ENCODE peak calls at places on chromosomes 11 and 22, in six cellular contexts. Z is A549, W is K562, C is HepG2, T is GM12878, E is IMR-90. K is an unnamed sample.

GRCh38 chr11:2538951-2539735 is 94.3 kb downstream of the KCNQ1 start:
- DNase-seq in Z (no peak), W (no peak), C (no peak), T (no peak), E (no peak), K (no peak)

GRCh38 chr11:9533736-9534473 is 39.6 kb upstream of the WEE1 start:
- DNase-seq in Z (no peak), W (no peak), C (no peak), T (no peak), E (no peak), K (no peak)

GRCh38 chr22:46514592-46515207 is 22.7 kb downstream of the CELSR1 start:
- DNase-seq in Z (peak), W (no peak), C (no peak), T (no peak), E (peak), K (no peak)

GRCh38 chr22:49751968-49752597 is 75.6 kb downstream of the BRD1 start:
- DNase-seq in Z (no peak), W (peak), C (no peak), T (no peak), E (no peak), K (no peak)

GRCh38 chr22:46076651-46077339 is 73.5 kb upstream of the PPARA start:
- DNase-seq in Z (no peak), W (no peak), C (no peak), T (no peak), E (peak), K (no peak)

GRCh38 chr22:37154925-37155712 is 5.4 kb upstream of the IL2RB start:
- DNase-seq in Z (no peak), W (no peak), C (no peak), T (no peak), E (no peak), K (no peak)

GRCh38 chr11:66936326-66936725 is 21.9 kb downstream of the PC start:
- DNase-seq in Z (no peak), W (no peak), C (peak), T (no peak), E (peak), K (no peak)

GRCh38 chr11:71934213-71934612 is 5.4 kb downstream of the RNF121 start:
- DNase-seq in Z (no peak), W (no peak), C (no peak), T (no peak), E (no peak), K (no peak)

GRCh38 chr11:85723088-85723487 is 37.1 kb upstream of the CCDC89 start:
- DNase-seq in Z (no peak), W (no peak), C (no peak), T (no peak), E (no peak), K (no peak)

GRCh38 chr11:57484141-57484710 is 23.9 kb downstream of the RTN4RL2 start:
- DNase-seq in Z (no peak), W (no peak), C (no peak), T (no peak), E (no peak), K (no peak)

GRCh38 chr11:125701858-125702621 is 21.4 kb upstream of the ACRV1 start:
- DNase-seq in Z (no peak), W (no peak), C (no peak), T (no peak), E (no peak), K (no peak)

GRCh38 chr11:126591966-126592489 is 236.5 kb downstream of the ST3GAL4 start:
- DNase-seq in Z (no peak), W (no peak), C (no peak), T (no peak), E (no peak), K (no peak)

GRCh38 chr22:24107668-24108067 is 73.6 kb upstream of the SUSD2 start:
- DNase-seq in Z (no peak), W (no peak), C (no peak), T (no peak), E (peak), K (no peak)

GRCh38 chr22:49522582-49523373 is 304.9 kb downstream of the BRD1 start:
- DNase-seq in Z (no peak), W (no peak), C (no peak), T (no peak), E (no peak), K (no peak)

GRCh38 chr22:20937031-20937793 is 20.0 kb downstream of the CRKL start:
- DNase-seq in Z (no peak), W (peak), C (no peak), T (no peak), E (no peak), K (no peak)

GRCh38 chr11:63761870-63762661 is 6.5 kb downstream of the ZFTA start:
- DNase-seq in Z (no peak), W (no peak), C (no peak), T (no peak), E (no peak), K (no peak)

GRCh38 chr11:84993386-84993785 is 633.8 kb downstream of the DLG2 start:
- DNase-seq in Z (no peak), W (no peak), C (peak), T (no peak), E (no peak), K (no peak)

GRCh38 chr11:102111011-102111786 is 952 bp downstream of the YAP1 start:
- DNase-seq in Z (peak), W (no peak), C (peak), T (no peak), E (peak), K (peak)

GRCh38 chr11:72975778-72976520 is 161.7 kb downstream of the ATG16L2 start:
- DNase-seq in Z (no peak), W (no peak), C (peak), T (no peak), E (peak), K (no peak)

GRCh38 chr11:1640076-1640946 is 10.7 kb downstream of the KRTAP5-5 start:
- DNase-seq in Z (peak), W (peak), C (peak), T (no peak), E (no peak), K (peak)

GRCh38 chr11:15696069-15696468 is 581.3 kb downstream of the INSC start:
- DNase-seq in Z (no peak), W (no peak), C (no peak), T (no peak), E (no peak), K (no peak)

GRCh38 chr11:409008-409599 is 5.7 kb downstream of the SIGIRR start:
- DNase-seq in Z (no peak), W (no peak), C (no peak), T (no peak), E (no peak), K (no peak)

GRCh38 chr11:63999349-64000025 is 13.2 kb downstream of the OTUB1 start:
- DNase-seq in Z (no peak), W (peak), C (no peak), T (no peak), E (no peak), K (no peak)

GRCh38 chr22:50507421-50507990 is at the start of gene LMF2:
- DNase-seq in Z (peak), W (peak), C (peak), T (no peak), E (no peak), K (peak)

GRCh38 chr11:117969160-117969991 is 16.8 kb upstream of the IL10RA start:
- DNase-seq in Z (no peak), W (no peak), C (no peak), T (no peak), E (no peak), K (no peak)

GRCh38 chr11:62398011-62398994 is 20.5 kb upstream of the SCGB1A1 start:
- DNase-seq in Z (peak), W (peak), C (peak), T (no peak), E (peak), K (peak)

GRCh38 chr11:62539238-62539925 is 7.2 kb downstream of the AHNAK start:
- DNase-seq in Z (peak), W (peak), C (no peak), T (no peak), E (peak), K (no peak)

GRCh38 chr11:95599959-95600586 is 189.5 kb downstream of the FAM76B start:
- DNase-seq in Z (no peak), W (no peak), C (no peak), T (no peak), E (no peak), K (no peak)

GRCh38 chr22:45608763-45609180 is 62.9 kb upstream of the ATXN10 start:
- DNase-seq in Z (no peak), W (no peak), C (no peak), T (no peak), E (peak), K (no peak)

GRCh38 chr11:64484308-64485061 is 106.5 kb upstream of the SLC22A12 start:
- DNase-seq in Z (no peak), W (no peak), C (no peak), T (no peak), E (no peak), K (no peak)

GRCh38 chr11:63535734-63536133 is 874 bp upstream of the PLAAT4 start:
- DNase-seq in Z (no peak), W (peak), C (no peak), T (no peak), E (no peak), K (no peak)

GRCh38 chr22:49768961-49769690 is 58.5 kb downstream of the BRD1 start:
- DNase-seq in Z (no peak), W (no peak), C (no peak), T (no peak), E (peak), K (no peak)

GRCh38 chr22:22377335-22377734 is 131.2 kb downstream of the ZNF280B start:
- DNase-seq in Z (no peak), W (no peak), C (no peak), T (no peak), E (no peak), K (no peak)

GRCh38 chr11:123354371-123354770 is 75.7 kb upstream of the GRAMD1B start:
- DNase-seq in Z (no peak), W (no peak), C (no peak), T (no peak), E (no peak), K (no peak)

GRCh38 chr22:44068422-44069191 is 44.5 kb downstream of the PARVB start:
- DNase-seq in Z (no peak), W (peak), C (no peak), T (peak), E (no peak), K (no peak)

GRCh38 chr11:75896843-75897419 is 81.9 kb downstream of the UVRAG start:
- DNase-seq in Z (peak), W (peak), C (peak), T (no peak), E (peak), K (peak)

GRCh38 chr11:59182457-59183151 is 10.7 kb downstream of the DTX4 start:
- DNase-seq in Z (no peak), W (peak), C (peak), T (no peak), E (no peak), K (no peak)

GRCh38 chr11:46305295-46305694 is 27.8 kb downstream of the CREB3L1 start:
- DNase-seq in Z (no peak), W (no peak), C (peak), T (no peak), E (peak), K (no peak)

GRCh38 chr11:8631395-8632110 is 37.5 kb upstream of the STK33 start:
- DNase-seq in Z (no peak), W (no peak), C (no peak), T (no peak), E (peak), K (no peak)

GRCh38 chr11:133966924-133967598 is 10.3 kb upstream of the IGSF9B start:
- DNase-seq in Z (peak), W (peak), C (no peak), T (no peak), E (no peak), K (no peak)
- TF ChIP-seq BHLHE40 in Z (no peak), W (no peak), C (no peak), T (no peak), E (no peak), K (no peak)

GRCh38 chr11:12200359-12201015 is 90.1 kb downstream of the MICAL2 start:
- DNase-seq in Z (no peak), W (no peak), C (no peak), T (no peak), E (peak), K (no peak)
- TF ChIP-seq BHLHE40 in Z (no peak), W (peak), C (no peak), T (no peak), E (peak), K (no peak)

GRCh38 chr11:81596709-81597108 is 1137.0 kb downstream of the FAM181B start:
- DNase-seq in Z (no peak), W (no peak), C (no peak), T (no peak), E (no peak), K (no peak)
- TF ChIP-seq BHLHE40 in Z (no peak), W (no peak), C (no peak), T (no peak), E (no peak), K (no peak)

DNA sequence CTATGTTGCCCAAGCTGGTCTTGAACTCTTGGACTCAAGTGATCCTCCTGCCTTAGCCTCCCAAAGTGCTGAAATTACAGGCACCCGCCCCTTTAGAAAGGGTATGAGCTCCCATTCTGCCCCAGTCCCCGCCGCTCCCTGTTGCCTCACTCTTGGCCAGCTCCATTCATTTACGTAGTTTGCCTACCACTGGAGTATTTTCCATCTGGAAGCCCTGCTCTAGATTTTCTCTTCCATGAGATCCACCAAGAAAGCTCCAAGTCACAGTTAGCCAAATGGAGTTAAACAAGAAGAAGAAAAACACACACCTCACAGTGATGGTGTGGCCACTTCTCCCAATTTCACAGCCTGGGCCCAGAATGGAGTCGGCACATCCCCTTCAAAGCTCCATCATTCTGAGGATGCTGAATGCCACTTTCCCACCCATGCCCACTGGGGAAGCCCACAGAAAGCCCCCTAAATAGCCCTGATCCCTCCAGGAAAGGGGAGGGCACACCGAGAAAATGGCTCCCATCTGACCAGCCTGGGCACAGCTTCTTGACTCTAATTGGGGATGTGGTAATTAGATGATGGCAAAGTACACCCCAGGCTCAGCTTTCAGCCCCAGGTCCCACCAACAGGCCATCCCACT is 381.3 kb downstream of the MN1 start:
- DNase-seq in Z (no peak), W (no peak), C (no peak), T (no peak), E (peak), K (no peak)
- TF ChIP-seq BHLHE40 in Z (no peak), W (no peak), C (no peak), T (no peak), E (no peak), K (no peak)

K was measured in HEK293T.